ENCODE peak calls at places on chromosomes 3 and 15, in seven cellular contexts. Q, L, X, J, B, O and S are unnamed samples.

GRCh38 chr3:113802795-113803455 is 35.7 kb upstream of the GRAMD1C start:
- DNase-seq in B (no peak), X (no peak), Q (no peak), L (no peak), J (no peak), O (peak), S (no peak)

GRCh38 chr3:127799476-127800222 is 22.7 kb downstream of the MGLL start:
- DNase-seq in O (no peak), B (no peak), Q (peak), X (peak), J (peak), L (no peak), S (no peak)

GRCh38 chr15:33608714-33609113 is 297.9 kb downstream of the RYR3 start:
- DNase-seq in L (no peak), X (no peak), O (no peak), Q (no peak), J (peak), B (no peak), S (no peak)

GRCh38 chr3:187678869-187679268 is 8.7 kb upstream of the SST start:
- DNase-seq in X (peak), L (peak), J (peak), O (peak), Q (no peak), B (peak), S (no peak)

GRCh38 chr3:34394978-34395748 is 596.7 kb downstream of the PDCD6IP start:
- DNase-seq in L (no peak), X (no peak), Q (no peak), J (no peak), O (no peak), B (no peak), S (no peak)

GRCh38 chr3:171614318-171614967 is 154.2 kb upstream of the TNIK start:
- DNase-seq in Q (no peak), J (no peak), O (peak), B (peak), L (no peak), X (no peak), S (peak)

GRCh38 chr3:11154036-11154952 is at the start of gene HRH1:
- DNase-seq in L (no peak), Q (no peak), O (no peak), J (peak), B (peak), X (no peak), S (no peak)

GRCh38 chr3:12284591-12284990 is 4.3 kb upstream of the PPARG start:
- DNase-seq in B (no peak), J (no peak), L (no peak), Q (no peak), O (no peak), X (no peak), S (no peak)

GRCh38 chr15:42591238-42591936 is 16.0 kb downstream of the STARD9 start:
- DNase-seq in B (no peak), L (no peak), Q (no peak), X (no peak), O (no peak), J (peak), S (no peak)

GRCh38 chr3:184656991-184657669 is 54.7 kb downstream of the MAGEF1 start:
- DNase-seq in L (no peak), B (no peak), Q (peak), X (peak), O (peak), J (peak), S (peak)

GRCh38 chr3:156604642-156605144 is 49.8 kb upstream of the SSR3 start:
- DNase-seq in O (no peak), B (no peak), L (no peak), J (no peak), X (no peak), Q (no peak), S (no peak)

GRCh38 chr15:76347507-76348055 is 11.0 kb downstream of the ISL2 start:
- DNase-seq in L (no peak), J (no peak), X (no peak), B (no peak), O (no peak), Q (no peak), S (no peak)

DNA sequence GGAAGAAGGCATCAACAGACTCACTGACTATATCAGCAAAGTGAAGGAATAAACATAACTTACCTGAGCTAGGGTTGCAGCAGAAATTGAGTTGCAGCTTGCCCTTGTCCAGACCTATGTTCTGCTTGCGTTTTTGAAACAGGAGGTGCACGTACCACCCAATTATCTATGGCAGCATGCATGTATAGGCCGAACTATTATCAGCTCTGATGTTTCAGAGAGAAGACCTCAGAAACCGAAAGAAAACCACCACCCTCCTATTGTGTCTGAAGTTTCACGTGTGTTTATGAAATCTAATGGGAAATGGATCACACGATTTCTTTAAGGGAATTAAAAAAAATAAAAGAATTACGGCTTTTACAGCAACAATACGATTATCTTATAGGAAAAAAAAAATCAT is 17.8 kb downstream of the LMOD3 start:
- DNase-seq in Q (no peak), O (no peak), L (no peak), X (no peak), J (no peak), B (no peak), S (no peak)
- TF ChIP-seq CTCF in Q (no peak), O (no peak), L (no peak), X (no peak), J (no peak), B (no peak), S (no peak)

DNA sequence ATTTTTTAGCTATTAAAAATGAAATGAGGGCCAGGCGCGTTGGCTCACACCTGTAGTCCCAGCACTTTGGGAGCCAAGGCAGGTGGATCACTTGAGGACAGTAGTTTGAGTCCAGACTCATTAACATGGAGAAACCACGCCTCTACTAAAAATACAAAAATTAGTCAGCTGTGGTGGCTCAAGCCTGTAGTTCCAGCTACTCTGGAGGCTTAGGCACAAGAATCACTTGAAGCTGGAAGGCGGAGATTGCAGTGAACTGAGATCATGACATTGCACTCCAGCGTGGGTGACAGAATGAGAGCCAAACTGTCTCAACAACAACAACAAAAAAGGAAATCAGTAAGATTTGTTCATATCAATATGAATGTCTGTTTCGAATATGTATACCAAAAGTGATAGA is 517.1 kb downstream of the ROBO1 start:
- DNase-seq in L (no peak), X (no peak), O (no peak), J (no peak), B (no peak), Q (no peak), S (no peak)
- TF ChIP-seq CTCF in L (no peak), X (no peak), O (no peak), J (no peak), B (no peak), Q (no peak), S (no peak)

DNA sequence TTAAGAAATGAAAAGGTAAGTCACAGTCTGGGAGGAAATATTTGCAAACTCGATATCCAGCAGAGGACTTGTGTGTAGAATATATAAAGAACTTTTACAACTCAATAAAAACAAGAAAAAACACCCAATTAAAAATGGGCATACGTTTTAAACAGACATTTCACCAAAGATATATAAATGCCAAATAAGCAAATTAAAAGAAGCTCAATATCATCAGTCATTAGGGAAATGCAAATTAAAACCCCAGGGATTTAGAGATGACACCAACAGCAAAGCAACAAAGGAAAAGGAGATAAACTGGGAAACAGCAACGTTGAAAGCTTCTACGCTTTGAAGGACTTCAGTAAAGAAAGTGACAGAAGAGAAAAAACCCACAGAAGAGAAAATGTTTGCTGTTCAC is 132.3 kb downstream of the NUP210 start:
- DNase-seq in B (no peak), X (no peak), O (no peak), J (no peak), L (no peak), Q (no peak), S (no peak)
- TF ChIP-seq CTCF in B (no peak), X (no peak), O (no peak), J (no peak), L (no peak), Q (no peak), S (no peak)

DNA sequence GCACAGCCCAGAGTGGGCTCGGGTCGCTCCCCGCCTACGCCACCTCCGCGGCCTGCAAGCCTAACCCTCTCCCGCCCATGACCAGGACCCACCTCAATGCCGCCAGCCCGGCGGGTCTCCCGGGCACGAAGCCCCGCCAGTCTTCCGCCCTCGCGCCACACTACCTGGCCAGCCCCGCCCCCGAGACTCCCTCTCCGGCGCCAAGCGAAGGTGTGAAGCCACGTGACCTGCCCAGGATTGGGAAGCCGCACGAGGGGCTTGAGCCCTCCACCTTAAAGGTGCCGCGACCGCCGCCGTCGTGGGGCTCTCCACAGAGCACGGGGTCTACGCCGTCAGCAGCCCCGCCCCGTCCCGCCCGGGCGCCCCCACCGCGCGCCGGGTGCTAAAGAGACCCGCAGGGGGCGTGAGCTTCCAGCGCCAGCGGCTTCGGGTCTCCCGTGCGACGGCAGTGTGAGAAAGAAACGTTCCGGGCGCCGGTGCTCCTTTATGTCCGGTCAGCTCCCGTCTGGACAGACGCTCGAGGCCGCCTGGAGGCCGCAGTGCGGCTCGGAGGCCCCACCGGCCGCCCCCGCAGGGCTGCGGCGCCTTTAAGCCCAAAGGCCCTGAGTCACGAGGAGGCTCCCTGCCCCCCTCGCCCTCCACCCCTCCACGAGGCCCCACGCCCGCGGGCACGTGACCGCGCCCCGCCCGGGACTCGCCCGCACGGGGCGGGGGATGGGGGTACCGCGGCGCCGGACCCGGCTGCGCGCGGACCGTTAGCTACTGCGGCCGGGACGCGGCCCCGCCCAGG is at the start of gene CPEB1:
- DNase-seq in Q (no peak), X (no peak), O (peak), J (no peak), L (peak), B (peak), S (peak)
- TF ChIP-seq CTCF in Q (peak), X (peak), O (peak), J (no peak), L (no peak), B (peak), S (no peak)

DNA sequence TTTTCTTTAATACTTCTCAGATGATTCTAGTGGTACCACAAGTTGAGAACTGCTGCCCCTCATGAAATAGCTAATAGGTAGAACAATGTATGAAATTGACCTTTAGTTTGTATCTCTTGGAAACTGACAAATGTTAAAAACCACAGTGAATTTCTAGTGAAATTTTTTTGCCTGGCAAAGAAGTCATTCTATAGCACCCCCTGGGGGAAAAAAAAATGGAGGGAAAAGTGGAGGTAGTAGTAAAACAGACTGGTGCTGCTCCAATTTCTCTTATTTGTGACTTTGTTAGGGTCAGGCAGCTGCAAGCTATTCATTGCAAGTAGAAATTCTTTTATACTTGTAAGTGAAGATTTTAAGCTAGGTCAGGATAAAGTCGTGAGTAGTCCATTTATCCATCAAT is 605.0 kb downstream of the NLGN1 start:
- DNase-seq in B (no peak), X (no peak), O (no peak), Q (no peak), J (peak), L (no peak), S (no peak)
- TF ChIP-seq CTCF in B (peak), X (peak), O (no peak), Q (peak), J (peak), L (no peak), S (no peak)